ENCODE peak calls at places on chromosomes 11 and 22, in eight cellular contexts. Z is gastrocnemius medialis, X is PC-3, W is uterus, M is psoas muscle, G is neural progenitor cell, A is upper lobe of right lung, F is adipocyte. Y is an unnamed sample.
A peak's percentile ranks its signal among the peaks of the same experiment; 100 is the strongest.

GRCh38 chr22:40426671-40427070 is 56.3 kb downstream of the SGSM3 start:
- DNase-seq in W (no peak), G (no peak), F (no peak), M (peak; percentile 71), A (no peak), Z (peak; percentile 83), X (no peak), Y (no peak)

GRCh38 chr11:125326126-125326525 is 161.6 kb downstream of the PKNOX2 start:
- DNase-seq in F (no peak), Z (no peak), W (no peak), G (no peak), X (no peak), A (no peak), M (no peak), Y (no peak)

GRCh38 chr11:59787816-59788215 is 22.8 kb downstream of the MRPL16 start:
- DNase-seq in A (no peak), W (no peak), F (peak; percentile 55), M (no peak), Z (no peak), X (peak; percentile 23), G (no peak), Y (no peak)

GRCh38 chr11:44857490-44857889 is 93.2 kb downstream of the TP53I11 start:
- DNase-seq in F (no peak), Z (no peak), M (no peak), X (no peak), G (no peak), W (peak; percentile 61), A (no peak), Y (peak; percentile 36)

GRCh38 chr22:45484742-45485141 is 17.9 kb upstream of the FBLN1 start:
- DNase-seq in M (no peak), G (no peak), A (peak; percentile 32), Z (no peak), F (no peak), X (no peak), W (no peak), Y (no peak)

GRCh38 chr11:93728792-93729128 is 12.5 kb downstream of the TAF1D start:
- DNase-seq in X (no peak), M (no peak), F (no peak), Z (no peak), G (no peak), A (no peak), W (no peak), Y (no peak)

GRCh38 chr22:27345681-27346080 is 455.9 kb downstream of the MN1 start:
- DNase-seq in W (no peak), G (no peak), M (no peak), F (no peak), A (no peak), Z (no peak), X (no peak), Y (no peak)

GRCh38 chr11:75199412-75199955 is 41.1 kb upstream of the TPBGL start:
- DNase-seq in F (no peak), X (no peak), W (no peak), M (no peak), Z (no peak), G (no peak), A (peak; percentile 38), Y (no peak)

GRCh38 chr22:18973264-18974031 is 37.4 kb upstream of the PRODH start:
- DNase-seq in A (no peak), W (no peak), X (no peak), G (peak; percentile 18), Z (no peak), F (no peak), M (no peak), Y (no peak)

GRCh38 chr11:105612766-105613165 is 2.9 kb downstream of the GRIA4 start:
- DNase-seq in M (no peak), Z (no peak), F (no peak), X (no peak), A (no peak), G (no peak), W (no peak), Y (no peak)

GRCh38 chr22:45308624-45309421 is 911 bp upstream of the FAM118A start:
- DNase-seq in Z (no peak), F (no peak), X (no peak), W (no peak), M (no peak), A (no peak), G (peak; percentile 28), Y (no peak)

GRCh38 chr11:35303596-35304392 is 115.6 kb downstream of the SLC1A2 start:
- DNase-seq in Z (peak; percentile 80), A (peak; percentile 70), G (no peak), W (peak; percentile 87), X (peak; percentile 14), F (peak; percentile 88), M (peak; percentile 67), Y (no peak)

GRCh38 chr22:22085702-22086500 is 103.3 kb upstream of the TOP3B start:
- DNase-seq in G (no peak), F (no peak), W (no peak), Z (no peak), X (peak; percentile 17), M (no peak), A (no peak), Y (no peak)

GRCh38 chr22:46984751-46985506 is 222.5 kb downstream of the TBC1D22A start:
- DNase-seq in Z (no peak), G (no peak), M (no peak), X (peak; percentile 76), A (no peak), F (peak; percentile 51), W (no peak), Y (no peak)

GRCh38 chr11:82776377-82776776 is 42.7 kb upstream of the FAM181B start:
- DNase-seq in Z (no peak), G (no peak), A (no peak), M (no peak), F (no peak), W (no peak), X (peak; percentile 63), Y (no peak)

GRCh38 chr22:24431309-24432034 is 4.1 kb downstream of the ADORA2A start:
- DNase-seq in W (no peak), G (no peak), M (no peak), F (no peak), A (peak; percentile 57), Z (no peak), X (no peak), Y (no peak)

GRCh38 chr11:34564406-34564805 is 50.8 kb upstream of the ELF5 start:
- DNase-seq in A (no peak), F (peak; percentile 12), G (no peak), X (peak; percentile 71), W (no peak), M (no peak), Z (no peak), Y (no peak)

GRCh38 chr11:35487532-35488078 is 37.8 kb downstream of the PAMR1 start:
- DNase-seq in G (peak; percentile 83), X (peak; percentile 69), Z (no peak), W (peak; percentile 48), F (peak; percentile 71), M (no peak), A (no peak), Y (no peak)

GRCh38 chr11:9344046-9344680 is 29.8 kb upstream of the TMEM41B start:
- DNase-seq in A (no peak), W (no peak), M (no peak), Z (no peak), G (peak; percentile 45), F (no peak), X (no peak), Y (no peak)

GRCh38 chr11:46302866-46303265 is 25.4 kb downstream of the CREB3L1 start:
- DNase-seq in X (no peak), G (no peak), W (no peak), Z (no peak), M (no peak), F (no peak), A (no peak), Y (no peak)

GRCh38 chr11:78292109-78292803 is 103.5 kb downstream of the USP35 start:
- DNase-seq in M (no peak), A (no peak), X (no peak), Z (no peak), F (no peak), W (no peak), G (no peak), Y (no peak)

GRCh38 chr11:111655924-111656323 is 53.7 kb downstream of the SIK2 start:
- DNase-seq in Z (no peak), A (no peak), F (no peak), G (no peak), M (no peak), X (no peak), W (no peak), Y (no peak)

GRCh38 chr11:2295971-2296912 is 5.5 kb downstream of the C11orf21 start:
- DNase-seq in Z (no peak), W (no peak), F (no peak), X (no peak), A (peak; percentile 57), G (no peak), M (no peak), Y (no peak)

DNA sequence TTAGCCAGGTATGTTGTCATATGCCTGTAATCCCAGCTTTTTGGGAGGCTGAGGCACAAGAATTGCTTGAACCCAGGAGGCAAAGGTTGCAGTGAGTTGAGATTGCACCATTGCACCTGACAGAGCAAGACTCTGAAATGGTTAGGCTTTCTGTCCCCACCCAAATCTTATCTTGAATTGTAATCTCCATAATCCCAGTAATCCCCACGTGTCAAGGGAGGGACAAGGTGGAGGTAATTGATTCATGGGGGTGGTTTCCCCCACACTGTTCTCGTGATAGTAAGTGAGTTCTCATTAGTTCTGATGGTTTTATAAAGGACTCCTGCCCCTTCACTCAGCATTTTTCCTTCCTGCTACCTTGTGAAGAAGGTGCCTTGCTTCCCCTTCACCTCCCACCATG is 37.6 kb upstream of the GLYAT start:
- DNase-seq in X (no peak), A (no peak), F (no peak), M (no peak), W (no peak), Z (no peak), G (no peak), Y (no peak)
- H3K9me3 ChIP-seq in X (no peaks in the 10 kb centered on the region), A (no peaks in the 10 kb centered on the region), F (no peaks in the 10 kb centered on the region), M (no peaks in the 10 kb centered on the region), W (no peaks in the 10 kb centered on the region), Z (no peaks in the 10 kb centered on the region), G (peaks cover 6% of the 10 kb centered on the region), Y (no peaks in the 10 kb centered on the region)

GRCh38 chr11:65431452-65432132 is 9.0 kb downstream of the NEAT1 start:
- DNase-seq in A (no peak), G (no peak), X (no peak), F (peak; percentile 25), W (no peak), Z (no peak), M (no peak), Y (no peak)
- H3K36me3 ChIP-seq in A (peaks cover 59% of the 10 kb centered on the region), G (no peaks in the 10 kb centered on the region), X (peaks cover 20% of the 10 kb centered on the region), F (peaks cover 52% of the 10 kb centered on the region), W (no peaks in the 10 kb centered on the region), Z (peaks cover 84% of the 10 kb centered on the region), M (peaks cover 94% of the 10 kb centered on the region), Y (peaks cover 75% of the 10 kb centered on the region)

GRCh38 chr22:48846200-48846599 is 981.5 kb downstream of the BRD1 start:
- DNase-seq in Z (no peak), F (no peak), A (no peak), M (no peak), W (no peak), G (no peak), X (no peak), Y (no peak)
- H3K9me3 ChIP-seq in Z (no peaks in the 10 kb centered on the region), F (no peaks in the 10 kb centered on the region), A (no peaks in the 10 kb centered on the region), M (no peaks in the 10 kb centered on the region), W (no peaks in the 10 kb centered on the region), G (no peaks in the 10 kb centered on the region), X (no peaks in the 10 kb centered on the region), Y (no peaks in the 10 kb centered on the region)

DNA sequence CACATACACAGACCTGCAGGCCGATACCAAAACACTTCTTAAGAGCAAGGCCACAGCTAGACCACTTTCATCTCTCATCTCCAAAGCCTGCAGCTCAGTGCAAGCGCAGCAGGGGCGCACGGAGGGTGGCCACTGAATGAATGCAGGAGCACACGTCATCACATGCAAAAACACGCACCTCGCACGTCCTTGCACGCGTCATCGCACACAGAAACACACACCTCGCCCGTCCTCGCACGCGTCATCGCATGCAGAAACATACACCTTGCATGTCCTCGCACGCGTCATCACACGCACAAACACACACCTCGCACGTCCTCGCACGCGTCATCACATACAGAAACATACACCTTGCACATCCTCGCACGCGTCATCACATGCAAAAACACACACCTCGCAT is 17.2 kb downstream of the IGSF9B start:
- DNase-seq in X (no peak), Z (no peak), A (no peak), W (no peak), M (no peak), G (no peak), F (no peak), Y (no peak)
- H3K36me3 ChIP-seq in X (no peaks in the 10 kb centered on the region), Z (no peaks in the 10 kb centered on the region), A (no peaks in the 10 kb centered on the region), W (no peaks in the 10 kb centered on the region), M (peaks cover 14% of the 10 kb centered on the region), G (no peaks in the 10 kb centered on the region), F (no peaks in the 10 kb centered on the region), Y (peaks cover 65% of the 10 kb centered on the region)